ENCODE peak calls at places on chromosome 3, in ten cellular contexts. A, O, V, I, D, Z, J, R, L and W are unnamed samples.

GRCh38 chr3:144921710-144922109 is 950.1 kb downstream of the DIPK2A start:
- DNase-seq in O (no peak), Z (no peak), R (no peak), J (no peak), V (no peak), A (no peak), D (no peak), L (no peak), I (no peak), W (no peak)

GRCh38 chr3:46912986-46913385 is 35.5 kb downstream of the PTH1R start:
- DNase-seq in A (no peak), J (peak), I (no peak), D (no peak), L (no peak), R (no peak), O (no peak), Z (no peak), V (no peak), W (no peak)

GRCh38 chr3:37580237-37580636 is 281.4 kb upstream of the CTDSPL start:
- DNase-seq in D (no peak), I (no peak), Z (no peak), L (no peak), A (no peak), R (no peak), O (no peak), J (no peak), V (no peak), W (no peak)

GRCh38 chr3:71926242-71926560 is 141.3 kb upstream of the PROK2 start:
- DNase-seq in D (no peak), V (peak), I (no peak), L (peak), A (no peak), R (peak), J (no peak), Z (no peak), O (peak), W (peak)

GRCh38 chr3:5198986-5199731 is 11.7 kb downstream of the EDEM1 start:
- DNase-seq in Z (no peak), L (peak), A (no peak), O (no peak), J (no peak), R (no peak), I (no peak), D (no peak), V (peak), W (no peak)

GRCh38 chr3:173599673-173600072 is 202.1 kb downstream of the NLGN1 start:
- DNase-seq in D (no peak), V (no peak), R (no peak), I (no peak), L (no peak), A (no peak), Z (no peak), J (no peak), O (no peak), W (no peak)

GRCh38 chr3:55523471-55523870 is 36.4 kb upstream of the WNT5A start:
- DNase-seq in V (no peak), D (no peak), L (no peak), A (no peak), I (no peak), O (no peak), Z (no peak), J (no peak), R (no peak), W (no peak)

GRCh38 chr3:154851644-154852043 is 228.5 kb upstream of the MME start:
- DNase-seq in V (no peak), A (no peak), O (no peak), Z (no peak), R (no peak), D (no peak), L (no peak), J (no peak), I (no peak), W (no peak)

GRCh38 chr3:55574671-55575070 is 87.6 kb upstream of the WNT5A start:
- DNase-seq in D (no peak), A (no peak), L (no peak), I (no peak), V (no peak), Z (no peak), O (no peak), R (no peak), J (no peak), W (no peak)

GRCh38 chr3:15042936-15043335 is 22.2 kb downstream of the MRPS25 start:
- DNase-seq in O (no peak), Z (no peak), L (no peak), A (no peak), R (no peak), D (no peak), V (no peak), J (no peak), I (no peak), W (no peak)

GRCh38 chr3:152097120-152097519 is 171.6 kb upstream of the MBNL1 start:
- DNase-seq in D (no peak), V (no peak), I (no peak), A (no peak), L (no peak), R (no peak), J (no peak), Z (no peak), O (no peak), W (no peak)

GRCh38 chr3:141663993-141664392 is 74.1 kb upstream of the RNF7 start:
- DNase-seq in A (no peak), J (no peak), V (no peak), O (no peak), I (no peak), R (no peak), Z (no peak), D (no peak), L (peak), W (peak)